ENCODE peak calls at places on chromosomes 1 and 21, in five cellular contexts. M, C, V, X and Z are unnamed samples.

GRCh38 chr1:89781494-89782126 is 39.2 kb upstream of the LRRC8D start:
- DNase-seq in M (no peak), C (no peak), V (no peak), X (no peak), Z (no peak)

GRCh38 chr1:207959141-207959825 is 48.4 kb upstream of the CD34 start:
- DNase-seq in M (no peak), C (no peak), V (peak), X (peak), Z (peak)

GRCh38 chr1:30688920-30689794 is 34.2 kb downstream of the MATN1 start:
- DNase-seq in M (no peak), C (no peak), V (no peak), X (no peak), Z (no peak)

GRCh38 chr1:223143760-223144248 is 756 bp upstream of the TLR5 start:
- DNase-seq in M (no peak), C (no peak), V (peak), X (no peak), Z (peak)

GRCh38 chr1:221887091-221887746 is 145.3 kb upstream of the DUSP10 start:
- DNase-seq in M (peak), C (peak), V (peak), X (peak), Z (peak)

GRCh38 chr1:175220853-175221547 is 28.4 kb upstream of the KIAA0040 start:
- DNase-seq in M (no peak), C (no peak), V (no peak), X (no peak), Z (no peak)

GRCh38 chr1:241836944-241837343 is 11.1 kb upstream of the EXO1 start:
- DNase-seq in M (no peak), C (no peak), V (no peak), X (no peak), Z (no peak)

GRCh38 chr1:172356620-172357019 is 63.9 kb upstream of the C1orf105 start:
- DNase-seq in M (peak), C (peak), V (peak), X (peak), Z (peak)

GRCh38 chr21:14454642-14455009 is 71.7 kb upstream of the HSPA13 start:
- DNase-seq in M (no peak), C (no peak), V (no peak), X (no peak), Z (no peak)

GRCh38 chr21:45405819-45406762 is 1.1 kb downstream of the COL18A1 start:
- DNase-seq in M (no peak), C (no peak), V (no peak), X (peak), Z (peak)

GRCh38 chr1:40438391-40439015 is 11.8 kb upstream of the ZFP69B start:
- DNase-seq in M (no peak), C (peak), V (no peak), X (peak), Z (peak)

GRCh38 chr1:81695741-81696140 is 105.0 kb upstream of the ADGRL2 start:
- DNase-seq in M (peak), C (peak), V (no peak), X (peak), Z (peak)

GRCh38 chr1:234369784-234370183 is 3.5 kb upstream of the COA6 start:
- DNase-seq in M (no peak), C (no peak), V (no peak), X (no peak), Z (no peak)

GRCh38 chr1:82733645-82734044 is 932.9 kb downstream of the ADGRL2 start:
- DNase-seq in M (no peak), C (no peak), V (no peak), X (no peak), Z (no peak)

GRCh38 chr1:56409112-56409691 is 170.2 kb downstream of the PLPP3 start:
- DNase-seq in M (no peak), C (no peak), V (peak), X (no peak), Z (peak)

GRCh38 chr1:230414102-230414501 is 12.0 kb downstream of the PGBD5 start:
- DNase-seq in M (no peak), C (no peak), V (no peak), X (no peak), Z (no peak)

GRCh38 chr1:44827197-44828002 is 15.7 kb downstream of the PTCH2 start:
- DNase-seq in M (no peak), C (no peak), V (no peak), X (no peak), Z (no peak)

GRCh38 chr1:238492271-238492670 is 601.5 kb upstream of the ZP4 start:
- DNase-seq in M (no peak), C (no peak), V (no peak), X (no peak), Z (no peak)

GRCh38 chr1:232622981-232623380 is 7.0 kb downstream of the SIPA1L2 start:
- DNase-seq in M (no peak), C (peak), V (peak), X (no peak), Z (no peak)

GRCh38 chr1:180969429-180969828 is 53.2 kb downstream of the STX6 start:
- DNase-seq in M (no peak), C (no peak), V (no peak), X (no peak), Z (no peak)

GRCh38 chr1:53541761-53542550 is 82.8 kb downstream of the DMRTB1 start:
- DNase-seq in M (peak), C (peak), V (no peak), X (peak), Z (peak)

GRCh38 chr1:102891868-102892625 is 216.3 kb downstream of the COL11A1 start:
- DNase-seq in M (peak), C (no peak), V (no peak), X (peak), Z (no peak)

GRCh38 chr1:109466440-109467300 is at the start of gene SYPL2:
- DNase-seq in M (no peak), C (no peak), V (no peak), X (no peak), Z (peak)

GRCh38 chr1:117630423-117630998 is 24.7 kb downstream of the TENT5C start:
- DNase-seq in M (no peak), C (no peak), V (no peak), X (peak), Z (no peak)

GRCh38 chr1:230857077-230857476 is 11.2 kb downstream of the C1orf198 start:
- DNase-seq in M (no peak), C (no peak), V (no peak), X (peak), Z (no peak)

GRCh38 chr1:231931846-231932454 is 305.4 kb downstream of the DISC1 start:
- DNase-seq in M (no peak), C (no peak), V (no peak), X (no peak), Z (no peak)

GRCh38 chr1:46772571-46772970 is 26.3 kb upstream of the CYP4B1 start:
- DNase-seq in M (no peak), C (no peak), V (no peak), X (no peak), Z (no peak)

GRCh38 chr1:245266105-245266504 is 111.3 kb downstream of the KIF26B start:
- DNase-seq in M (no peak), C (no peak), V (no peak), X (no peak), Z (no peak)

GRCh38 chr1:22613951-22614350 is 22.5 kb upstream of the C1QA start:
- DNase-seq in M (no peak), C (no peak), V (no peak), X (no peak), Z (no peak)

GRCh38 chr21:45308211-45309068 is 20.7 kb upstream of the POFUT2 start:
- DNase-seq in M (no peak), C (no peak), V (peak), X (peak), Z (peak)